ENCODE peak calls at places on chromosomes 16 and 17, in four cellular contexts. R is PC-3, P is cardiac fibroblast, X is aorta. U is an unnamed sample.

GRCh38 chr17:74354123-74354522 is 7.5 kb downstream of the BTBD17 start:
- DNase-seq in R (peak), P (no peak), X (peak), U (no peak)

GRCh38 chr16:65876624-65877023 is 489.9 kb upstream of the CDH5 start:
- DNase-seq in R (no peak), P (no peak), X (no peak), U (no peak)

GRCh38 chr17:45962221-45962972 is 36.7 kb upstream of the STH start:
- DNase-seq in R (no peak), P (no peak), X (no peak), U (no peak)

GRCh38 chr17:20279631-20280030 is 187.7 kb downstream of the LGALS9B start:
- DNase-seq in R (no peak), P (no peak), X (no peak), U (no peak)

GRCh38 chr17:33073416-33073815 is 81.8 kb downstream of the SPACA3 start:
- DNase-seq in R (no peak), P (no peak), X (no peak), U (no peak)

GRCh38 chr17:40442392-40443195 is 656 bp upstream of the IGFBP4 start:
- DNase-seq in R (no peak), P (peak), X (peak), U (peak)

GRCh38 chr17:17682293-17682736 is 1.1 kb downstream of the RAI1 start:
- DNase-seq in R (peak), P (peak), X (peak), U (no peak)

GRCh38 chr16:74603848-74604247 is 3.1 kb downstream of the GLG1 start:
- DNase-seq in R (peak), P (peak), X (no peak), U (peak)

GRCh38 chr17:61381537-61381936 is 18.1 kb upstream of the TBX2 start:
- DNase-seq in R (no peak), P (no peak), X (no peak), U (no peak)

GRCh38 chr16:3609895-3610697 is 1.3 kb downstream of the SLX4 start:
- DNase-seq in R (no peak), P (peak), X (no peak), U (no peak)

DNA sequence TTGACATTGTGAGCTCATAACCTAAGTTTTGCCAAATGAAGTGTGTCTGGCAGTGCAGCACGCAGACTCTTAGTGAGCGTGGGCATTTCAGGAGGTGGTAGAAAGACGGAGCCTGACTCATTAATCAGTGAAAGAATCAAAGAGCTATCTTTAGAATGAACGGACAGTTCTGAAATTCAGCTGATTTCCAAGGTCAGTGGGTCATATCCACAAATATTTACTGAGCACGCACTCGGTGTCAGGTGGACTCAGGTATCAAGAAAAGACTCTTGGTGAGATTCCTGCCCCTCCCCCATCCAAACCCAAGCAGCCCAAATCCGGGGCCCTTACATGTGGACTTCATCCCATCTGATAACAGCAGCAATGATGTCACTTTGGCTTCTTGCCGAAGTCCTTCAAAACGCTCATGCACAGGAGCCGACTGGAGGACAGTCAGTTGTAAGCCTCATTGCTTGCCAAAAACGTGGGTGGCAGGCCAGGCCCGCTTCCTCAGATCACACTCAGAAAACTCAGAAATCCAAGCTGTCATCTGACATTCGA is 185.8 kb downstream of the HS3ST3A1 start:
- DNase-seq in R (peak), P (peak), X (no peak), U (peak)
- H3K4me3 ChIP-seq in R (no peak), P (no peak), X (no peak), U (no peak)

DNA sequence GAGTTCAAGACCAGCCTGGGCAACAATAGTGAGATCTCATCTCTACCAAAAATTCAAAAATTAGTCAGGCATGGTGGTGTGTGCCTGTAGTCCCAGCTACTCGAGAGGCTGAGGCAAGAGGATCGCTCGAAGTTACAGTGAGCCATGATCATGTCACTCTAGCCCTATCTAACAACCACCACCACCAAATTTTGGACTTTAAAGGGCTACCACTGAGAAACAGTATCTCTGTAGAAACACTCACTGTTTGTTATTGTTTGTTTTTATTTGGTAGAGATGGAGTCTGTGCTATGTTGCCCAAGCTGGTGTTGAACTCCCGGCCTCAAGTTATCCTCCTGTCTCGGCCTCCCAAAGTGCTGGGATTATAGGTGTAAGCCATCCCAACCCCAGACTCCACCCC is 1.3 kb upstream of the UBALD2 start:
- DNase-seq in R (no peak), P (no peak), X (no peak), U (no peak)
- H3K4me3 ChIP-seq in R (peak), P (no peak), X (no peak), U (no peak)

GRCh38 chr16:28492511-28492910 is 637 bp upstream of the CLN3 start:
- DNase-seq in R (no peak), P (no peak), X (no peak), U (no peak)
- H3K4me3 ChIP-seq in R (peak), P (no peak), X (no peak), U (peak)

GRCh38 chr17:62628845-62629555 is 1.5 kb downstream of the MRC2 start:
- DNase-seq in R (no peak), P (peak), X (peak), U (peak)
- H3K4me3 ChIP-seq in R (peak), P (peak), X (peak), U (peak)

GRCh38 chr17:78974635-78975591 is 4.8 kb downstream of the LGALS3BP start:
- DNase-seq in R (peak), P (peak), X (peak), U (peak)
- H3K4me3 ChIP-seq in R (peak), P (no peak), X (no peak), U (no peak)

GRCh38 chr17:50194441-50195195 is 6.8 kb downstream of the COL1A1 start:
- DNase-seq in R (no peak), P (no peak), X (peak), U (peak)
- H3K4me3 ChIP-seq in R (no peak), P (no peak), X (no peak), U (peak)

GRCh38 chr17:41814195-41814594 is 1.4 kb downstream of the FKBP10 start:
- DNase-seq in R (no peak), P (peak), X (no peak), U (peak)
- H3K4me3 ChIP-seq in R (peak), P (peak), X (no peak), U (peak)